ENCODE peak calls at places on chromosomes 13 and 19, in five cellular contexts. K is kidney glomerular epithelial cell, B is LoVo, Z is EL, E is mesendoderm. L is an unnamed sample.

GRCh38 chr13:32113564-32113963 is 82.0 kb downstream of the FRY start:
- DNase-seq in K (no peak), B (no peak), Z (no peak), E (no peak), L (no peak)

GRCh38 chr19:39997595-39998216 is 846 bp downstream of the ZNF546 start:
- DNase-seq in K (no peak), B (no peak), Z (peak), E (no peak), L (no peak)

GRCh38 chr13:41827507-41828213 is 133.2 kb downstream of the VWA8 start:
- DNase-seq in K (peak), B (no peak), Z (peak), E (no peak), L (peak)

GRCh38 chr19:5107432-5108122 is 138.7 kb downstream of the KDM4B start:
- DNase-seq in K (no peak), B (no peak), Z (no peak), E (no peak), L (no peak)

GRCh38 chr13:106329941-106330340 is 205.5 kb downstream of the EFNB2 start:
- DNase-seq in K (no peak), B (no peak), Z (no peak), E (peak), L (no peak)

GRCh38 chr19:34253711-34254551 is 423 bp upstream of the GARRE1 start:
- DNase-seq in K (no peak), B (no peak), Z (peak), E (peak), L (peak)

GRCh38 chr13:110339263-110339662 is 32.2 kb downstream of the COL4A2 start:
- DNase-seq in K (no peak), B (no peak), Z (no peak), E (no peak), L (no peak)

GRCh38 chr13:106466691-106467405 is 68.6 kb downstream of the EFNB2 start:
- DNase-seq in K (peak), B (no peak), Z (no peak), E (no peak), L (no peak)

GRCh38 chr19:48135411-48135810 is 24.8 kb upstream of the PLA2G4C start:
- DNase-seq in K (no peak), B (no peak), Z (no peak), E (no peak), L (no peak)

GRCh38 chr19:40433391-40434216 is 7.8 kb upstream of the SERTAD1 start:
- DNase-seq in K (peak), B (peak), Z (peak), E (peak), L (peak)

GRCh38 chr13:97786510-97786909 is 167.0 kb upstream of the IPO5 start:
- DNase-seq in K (no peak), B (no peak), Z (no peak), E (no peak), L (no peak)

GRCh38 chr13:90696254-90696653 is 651.2 kb upstream of the MIR17HG start:
- DNase-seq in K (peak), B (peak), Z (peak), E (no peak), L (peak)

GRCh38 chr19:12993562-12993961 is 1.7 kb upstream of the NFIX start:
- DNase-seq in K (no peak), B (no peak), Z (no peak), E (no peak), L (no peak)

GRCh38 chr13:48575014-48575413 is 42.1 kb upstream of the RCBTB2 start:
- DNase-seq in K (no peak), B (no peak), Z (no peak), E (no peak), L (no peak)

GRCh38 chr13:39561971-39562370 is 41.0 kb downstream of the LHFPL6 start:
- DNase-seq in K (no peak), B (no peak), Z (peak), E (no peak), L (peak)

GRCh38 chr19:16373539-16373938 is 48.9 kb downstream of the KLF2 start:
- DNase-seq in K (no peak), B (no peak), Z (peak), E (no peak), L (no peak)

GRCh38 chr13:21579754-21580316 is 24.1 kb downstream of the MICU2 start:
- DNase-seq in K (no peak), B (no peak), Z (no peak), E (no peak), L (no peak)

GRCh38 chr13:20901668-20902437 is 693 bp downstream of the XPO4 start:
- DNase-seq in K (peak), B (peak), Z (peak), E (peak), L (no peak)

GRCh38 chr13:63124863-63125262 is 1709.2 kb upstream of the PCDH20 start:
- DNase-seq in K (no peak), B (no peak), Z (peak), E (peak), L (no peak)

GRCh38 chr13:27194895-27195764 is 23.5 kb upstream of the USP12 start:
- DNase-seq in K (peak), B (peak), Z (peak), E (peak), L (peak)

L was measured in NCI-H226.